ENCODE peak calls at places on chromosome 6, in nine cellular contexts. Q is tibial nerve, B is endothelial cell, W is hepatic stellate cell, Z is non-pigmented ciliary epithelial cell, R is substantia nigra, G is NT2/D1, A is Right ventricle myocardium superior, X is AG10803. H is an unnamed sample.

GRCh38 chr6:154872605-154873004 is 122.5 kb upstream of the TIAM2 start:
- DNase-seq in Q (no peak), B (no peak), W (no peak), Z (no peak), R (no peak), G (no peak), A (no peak), X (no peak), H (no peak)

GRCh38 chr6:35014786-35015185 is 125.7 kb downstream of the ANKS1A start:
- DNase-seq in Q (no peak), B (no peak), W (no peak), Z (no peak), R (no peak), G (no peak), A (no peak), X (peak), H (no peak)

GRCh38 chr6:5401845-5402738 is 140.8 kb downstream of the FARS2 start:
- DNase-seq in Q (no peak), B (no peak), W (no peak), Z (no peak), R (no peak), G (no peak), A (no peak), X (peak), H (no peak)

GRCh38 chr6:167828325-167828956 is 1.7 kb downstream of the AFDN start:
- DNase-seq in Q (no peak), B (no peak), W (no peak), Z (no peak), R (no peak), G (no peak), A (no peak), X (no peak), H (no peak)

GRCh38 chr6:128515550-128516513 is 4.6 kb downstream of the PTPRK start:
- DNase-seq in Q (no peak), B (no peak), W (no peak), Z (no peak), R (no peak), G (no peak), A (no peak), X (peak), H (no peak)

GRCh38 chr6:25298508-25298834 is 19.3 kb downstream of the CARMIL1 start:
- DNase-seq in Q (no peak), B (no peak), W (no peak), Z (no peak), R (no peak), G (no peak), A (no peak), X (no peak), H (no peak)

GRCh38 chr6:93417421-93417996 is 1.9 kb downstream of the EPHA7 start:
- DNase-seq in Q (no peak), B (peak), W (peak), Z (no peak), R (no peak), G (no peak), A (no peak), X (no peak), H (no peak)

GRCh38 chr6:163655217-163656121 is 241.0 kb downstream of the QKI start:
- DNase-seq in Q (no peak), B (no peak), W (no peak), Z (no peak), R (no peak), G (no peak), A (no peak), X (no peak), H (no peak)

GRCh38 chr6:37741757-37742400 is 44.2 kb upstream of the MDGA1 start:
- DNase-seq in Q (no peak), B (peak), W (peak), Z (no peak), R (no peak), G (no peak), A (no peak), X (peak), H (no peak)

GRCh38 chr6:93416575-93417420 is 2.6 kb downstream of the EPHA7 start:
- DNase-seq in Q (no peak), B (peak), W (peak), Z (no peak), R (peak), G (no peak), A (peak), X (no peak), H (peak)

GRCh38 chr6:43746071-43746470 is 23.9 kb upstream of the VEGFA start:
- DNase-seq in Q (no peak), B (no peak), W (no peak), Z (no peak), R (no peak), G (no peak), A (no peak), X (no peak), H (peak)

GRCh38 chr6:96913621-96914020 is 10.9 kb upstream of the KLHL32 start:
- DNase-seq in Q (no peak), B (no peak), W (no peak), Z (no peak), R (no peak), G (no peak), A (no peak), X (no peak), H (no peak)

GRCh38 chr6:98970469-98970868 is 22.7 kb upstream of the FBXL4 start:
- DNase-seq in Q (no peak), B (no peak), W (no peak), Z (no peak), R (no peak), G (no peak), A (no peak), X (no peak), H (no peak)

GRCh38 chr6:158924499-158925455 is 75.2 kb downstream of the RSPH3 start:
- DNase-seq in Q (no peak), B (no peak), W (no peak), Z (no peak), R (no peak), G (no peak), A (no peak), X (no peak), H (no peak)

GRCh38 chr6:112574190-112574589 is 227.1 kb downstream of the RFPL4B start:
- DNase-seq in Q (no peak), B (no peak), W (no peak), Z (no peak), R (no peak), G (no peak), A (no peak), X (no peak), H (no peak)

GRCh38 chr6:90027004-90027403 is 132.7 kb downstream of the GJA10 start:
- DNase-seq in Q (no peak), B (no peak), W (no peak), Z (no peak), R (no peak), G (no peak), A (no peak), X (no peak), H (no peak)

GRCh38 chr6:2021713-2022125 is 223.7 kb downstream of the GMDS start:
- DNase-seq in Q (peak), B (no peak), W (no peak), Z (no peak), R (no peak), G (no peak), A (peak), X (peak), H (peak)

GRCh38 chr6:152309648-152310047 is 327.5 kb downstream of the SYNE1 start:
- DNase-seq in Q (no peak), B (no peak), W (no peak), Z (no peak), R (no peak), G (no peak), A (no peak), X (no peak), H (no peak)

GRCh38 chr6:142966294-142966693 is 21.3 kb upstream of the HIVEP2 start:
- DNase-seq in Q (no peak), B (no peak), W (no peak), Z (no peak), R (no peak), G (no peak), A (no peak), X (no peak), H (no peak)

GRCh38 chr6:82080767-82081166 is 166.8 kb downstream of the IBTK start:
- DNase-seq in Q (no peak), B (no peak), W (no peak), Z (no peak), R (no peak), G (no peak), A (no peak), X (peak), H (no peak)

GRCh38 chr6:170180671-170181337 is 110.1 kb downstream of the DLL1 start:
- DNase-seq in Q (no peak), B (no peak), W (no peak), Z (no peak), R (no peak), G (no peak), A (no peak), X (no peak), H (no peak)